ENCODE peak calls at places on chromosomes 12 and 14, in eight cellular contexts. V is lower leg skin; M is CD4-positive, CD25-positive, alpha-beta regulatory T cell; R is endothelial cell of umbilical vein; Z is spleen; F is fibroblast of pulmonary artery; H is GM23338; E is cardiac muscle cell. T is an unnamed sample.

GRCh38 chr12:57836442-57837375 is 9.8 kb downstream of the CTDSP2 start:
- DNase-seq in V (peak), M (peak), R (peak), Z (no peak), F (peak), H (peak), E (peak), T (peak)

GRCh38 chr12:109840349-109841073 is 7.3 kb upstream of the TRPV4 start:
- DNase-seq in V (no peak), M (no peak), R (no peak), Z (no peak), F (no peak), H (peak), E (no peak), T (no peak)

GRCh38 chr14:45070215-45070614 is 13.7 kb upstream of the PRPF39 start:
- DNase-seq in V (no peak), M (no peak), R (no peak), Z (no peak), F (no peak), H (no peak), E (no peak), T (no peak)

GRCh38 chr14:75315143-75315542 is 36.5 kb downstream of the FOS start:
- DNase-seq in V (no peak), M (no peak), R (peak), Z (no peak), F (peak), H (no peak), E (peak), T (peak)

GRCh38 chr12:19338405-19338804 is 100.9 kb upstream of the AEBP2 start:
- DNase-seq in V (no peak), M (no peak), R (no peak), Z (no peak), F (peak), H (no peak), E (peak), T (peak)

GRCh38 chr14:72883963-72884362 is 9.9 kb downstream of the DPF3 start:
- DNase-seq in V (peak), M (no peak), R (peak), Z (no peak), F (peak), H (peak), E (no peak), T (peak)

GRCh38 chr12:53965251-53966069 is 7.5 kb upstream of the HOXC11 start:
- DNase-seq in V (no peak), M (no peak), R (no peak), Z (peak), F (no peak), H (peak), E (no peak), T (no peak)

GRCh38 chr14:34436118-34436905 is 25.7 kb downstream of the SPTSSA start:
- DNase-seq in V (no peak), M (no peak), R (peak), Z (no peak), F (peak), H (no peak), E (peak), T (peak)

GRCh38 chr12:64821116-64821630 is 3.3 kb upstream of the TBC1D30 start:
- DNase-seq in V (no peak), M (no peak), R (no peak), Z (no peak), F (no peak), H (no peak), E (no peak), T (no peak)

GRCh38 chr12:121724930-121725329 is 12.4 kb downstream of the TMEM120B start:
- DNase-seq in V (no peak), M (no peak), R (peak), Z (no peak), F (no peak), H (no peak), E (no peak), T (no peak)

GRCh38 chr12:13374783-13375182 is 178.3 kb downstream of the EMP1 start:
- DNase-seq in V (no peak), M (no peak), R (no peak), Z (no peak), F (no peak), H (no peak), E (no peak), T (no peak)

GRCh38 chr12:100404769-100405407 is 48.0 kb downstream of the SLC17A8 start:
- DNase-seq in V (peak), M (no peak), R (peak), Z (no peak), F (peak), H (peak), E (peak), T (peak)

DNA sequence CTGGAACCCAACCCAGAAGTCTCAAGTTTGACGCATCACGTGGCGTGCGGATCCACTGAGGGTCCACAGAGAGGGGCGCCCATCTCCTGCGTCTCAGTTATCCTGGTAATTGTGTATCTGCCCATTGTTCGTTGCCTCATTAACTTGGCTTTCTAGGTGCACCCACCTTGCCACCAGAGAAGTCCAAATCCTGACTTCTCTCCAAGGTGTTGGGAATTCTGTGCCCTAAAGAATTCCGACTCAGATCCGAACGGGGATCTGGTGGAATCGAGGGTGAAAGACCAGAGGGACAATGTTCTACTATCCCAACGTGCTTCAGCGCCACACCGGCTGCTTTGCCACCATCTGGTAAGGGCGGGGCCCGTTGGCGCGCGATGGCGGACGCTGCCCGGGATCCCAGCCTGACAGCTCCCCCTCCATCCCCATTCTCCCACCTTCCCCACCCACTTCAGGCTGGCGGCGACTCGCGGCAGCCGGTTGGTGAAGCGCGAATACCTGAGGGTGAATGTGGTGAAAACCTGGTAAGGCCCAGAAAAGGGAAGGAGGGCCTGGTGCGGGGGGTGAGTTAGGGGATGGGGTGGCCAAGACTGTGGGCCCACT is 481 bp downstream of the REC8 start:
- DNase-seq in V (no peak), M (no peak), R (no peak), Z (no peak), F (no peak), H (peak), E (no peak), T (no peak)
- H3K4me3 ChIP-seq in V (no peak), M (peak), R (peak), Z (peak), F (peak), H (peak), E (peak), T (peak)

GRCh38 chr12:55705802-55706402 is 1.8 kb downstream of the ITGA7 start:
- DNase-seq in V (no peak), M (no peak), R (no peak), Z (peak), F (no peak), H (peak), E (no peak), T (no peak)
- H3K4me3 ChIP-seq in V (no peak), M (no peak), R (no peak), Z (no peak), F (no peak), H (peak), E (peak), T (peak)

GRCh38 chr14:95098984-95099599 is 58.2 kb downstream of the DICER1 start:
- DNase-seq in V (peak), M (peak), R (peak), Z (no peak), F (peak), H (peak), E (peak), T (peak)
- H3K4me3 ChIP-seq in V (no peak), M (no peak), R (no peak), Z (no peak), F (no peak), H (no peak), E (no peak), T (no peak)

GRCh38 chr14:65373011-65373670 is 39.4 kb upstream of the FUT8 start:
- DNase-seq in V (no peak), M (no peak), R (no peak), Z (no peak), F (no peak), H (peak), E (no peak), T (no peak)
- H3K4me3 ChIP-seq in V (no peak), M (no peak), R (no peak), Z (no peak), F (no peak), H (no peak), E (no peak), T (no peak)

GRCh38 chr14:89503458-89503996 is 86.5 kb upstream of the FOXN3 start:
- DNase-seq in V (peak), M (no peak), R (no peak), Z (peak), F (no peak), H (no peak), E (no peak), T (no peak)

GRCh38 chr14:89501381-89501780 is 84.3 kb upstream of the FOXN3 start:
- DNase-seq in V (peak), M (no peak), R (no peak), Z (no peak), F (no peak), H (no peak), E (no peak), T (no peak)

GRCh38 chr14:89504602-89505320 is 87.7 kb upstream of the FOXN3 start:
- DNase-seq in V (peak), M (no peak), R (no peak), Z (peak), F (peak), H (no peak), E (peak), T (peak)

GRCh38 chr14:89502966-89503365 is 85.9 kb upstream of the FOXN3 start:
- DNase-seq in V (peak), M (no peak), R (no peak), Z (no peak), F (no peak), H (no peak), E (no peak), T (no peak)

GRCh38 chr14:89504084-89504483 is 87.1 kb upstream of the FOXN3 start:
- DNase-seq in V (peak), M (no peak), R (no peak), Z (peak), F (no peak), H (no peak), E (no peak), T (no peak)
- H3K4me3 ChIP-seq in V (no peak), M (no peak), R (no peak), Z (no peak), F (no peak), H (no peak), E (no peak), T (no peak)

GRCh38 chr14:71324767-71325272 is 417.6 kb downstream of the PCNX1 start:
- DNase-seq in V (no peak), M (peak), R (no peak), Z (no peak), F (peak), H (peak), E (peak), T (no peak)

GRCh38 chr14:71320734-71321555 is 413.7 kb downstream of the PCNX1 start:
- DNase-seq in V (peak), M (peak), R (peak), Z (peak), F (peak), H (peak), E (peak), T (peak)

GRCh38 chr14:71321556-71322315 is 414.5 kb downstream of the PCNX1 start:
- DNase-seq in V (no peak), M (no peak), R (peak), Z (no peak), F (peak), H (peak), E (peak), T (peak)

GRCh38 chr14:71320107-71320733 is 413.0 kb downstream of the PCNX1 start:
- DNase-seq in V (peak), M (peak), R (peak), Z (peak), F (peak), H (peak), E (peak), T (peak)

GRCh38 chr14:71322660-71323250 is 415.5 kb downstream of the PCNX1 start:
- DNase-seq in V (no peak), M (peak), R (peak), Z (no peak), F (peak), H (no peak), E (peak), T (peak)
- H3K4me3 ChIP-seq in V (no peak), M (peak), R (no peak), Z (peak), F (peak), H (peak), E (peak), T (peak)

GRCh38 chr12:52279683-52280318 is 5.4 kb downstream of the KRT86 start:
- DNase-seq in V (peak), M (no peak), R (no peak), Z (peak), F (peak), H (no peak), E (peak), T (peak)
- H3K4me3 ChIP-seq in V (no peak), M (no peak), R (no peak), Z (no peak), F (no peak), H (no peak), E (no peak), T (no peak)

GRCh38 chr12:6384499-6385436 is 806 bp downstream of the LTBR start:
- DNase-seq in V (peak), M (no peak), R (no peak), Z (no peak), F (no peak), H (no peak), E (no peak), T (no peak)

GRCh38 chr12:6386522-6386921 is 2.6 kb downstream of the LTBR start:
- DNase-seq in V (no peak), M (no peak), R (no peak), Z (no peak), F (no peak), H (no peak), E (no peak), T (no peak)

GRCh38 chr12:6382371-6382770 is 1.6 kb upstream of the LTBR start:
- DNase-seq in V (no peak), M (no peak), R (no peak), Z (no peak), F (no peak), H (peak), E (no peak), T (no peak)

GRCh38 chr12:6386038-6386437 is 2.1 kb downstream of the LTBR start:
- DNase-seq in V (no peak), M (no peak), R (no peak), Z (no peak), F (no peak), H (no peak), E (no peak), T (no peak)

DNA sequence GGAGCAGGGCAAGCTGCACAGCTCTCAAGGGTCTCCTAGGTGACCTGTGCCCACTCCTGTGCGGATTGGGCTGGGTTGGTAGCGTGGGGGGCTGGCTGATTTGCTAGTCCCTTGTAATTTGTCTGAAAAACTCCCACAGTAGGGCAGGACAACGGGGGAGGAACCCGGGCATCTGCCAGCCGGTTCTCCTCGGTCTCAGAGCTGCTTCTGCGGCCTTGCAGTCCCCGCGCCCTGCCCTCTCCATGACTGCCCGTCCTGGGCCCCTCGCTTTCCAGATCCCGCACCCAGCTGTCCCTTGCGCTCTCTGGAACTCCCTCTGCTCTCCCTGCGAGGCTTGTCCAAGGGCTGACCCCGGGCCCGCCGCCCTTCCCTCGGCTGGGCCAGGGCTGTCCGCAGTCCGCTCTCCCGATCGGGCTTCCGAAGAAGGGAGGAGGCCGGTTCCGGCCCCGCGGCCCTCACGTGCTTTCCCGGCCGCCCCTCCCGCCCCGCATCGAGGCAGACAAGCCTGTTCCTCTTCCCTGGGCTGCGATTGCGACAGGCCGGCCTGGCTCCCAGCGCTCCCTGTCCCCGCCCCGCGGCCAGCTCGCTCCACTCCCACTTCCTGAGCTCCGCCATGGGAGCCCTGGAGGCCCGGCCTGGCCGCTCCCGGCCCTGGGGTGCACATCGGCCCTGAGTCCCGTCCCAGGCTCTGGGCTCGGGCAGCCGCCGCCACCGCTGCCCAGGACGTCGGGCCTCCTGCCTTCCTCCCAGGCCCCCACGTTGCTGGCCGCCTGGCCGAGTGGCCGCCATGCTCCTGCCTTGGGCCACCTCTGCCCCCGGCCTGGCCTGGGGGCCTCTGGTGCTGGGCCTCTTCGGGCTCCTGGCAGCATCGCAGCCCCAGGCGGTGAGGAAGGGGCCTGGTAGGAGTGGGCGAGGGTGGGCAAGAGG is at the start of gene LTBR:
- DNase-seq in V (peak), M (no peak), R (peak), Z (peak), F (peak), H (peak), E (peak), T (peak)
- H3K4me3 ChIP-seq in V (peak), M (no peak), R (peak), Z (peak), F (peak), H (peak), E (no peak), T (peak)